ENCODE peak calls at places on chromosomes 3 and 15, in five cellular contexts. Q is HEK293T, C is T47D, W is islet precursor cell, V is GM10248. T is an unnamed sample.

GRCh38 chr15:49985463-49985862 is 133.6 kb downstream of the ATP8B4 start:
- DNase-seq in Q (no peak), C (no peak), W (no peak), V (no peak), T (no peak)

GRCh38 chr3:56725175-56725574 is 42.1 kb upstream of the TASOR start:
- DNase-seq in Q (no peak), C (no peak), W (no peak), V (peak), T (no peak)

GRCh38 chr15:60798821-60799220 is 319.9 kb upstream of the ICE2 start:
- DNase-seq in Q (no peak), C (no peak), W (no peak), V (peak), T (no peak)

GRCh38 chr3:17967111-17967510 is 224.7 kb upstream of the TBC1D5 start:
- DNase-seq in Q (no peak), C (no peak), W (no peak), V (no peak), T (no peak)

GRCh38 chr3:193040836-193041672 is 123.4 kb upstream of the MB21D2 start:
- DNase-seq in Q (no peak), C (peak), W (no peak), V (peak), T (no peak)

GRCh38 chr15:89130194-89130593 is 41.9 kb downstream of the ABHD2 start:
- DNase-seq in Q (no peak), C (no peak), W (no peak), V (peak), T (no peak)

GRCh38 chr3:196629234-196629633 is 10.3 kb upstream of the NRROS start:
- DNase-seq in Q (no peak), C (no peak), W (no peak), V (no peak), T (no peak)

GRCh38 chr15:98003976-98004375 is 43.5 kb downstream of the ARRDC4 start:
- DNase-seq in Q (no peak), C (no peak), W (peak), V (no peak), T (no peak)

GRCh38 chr3:25493786-25494185 is 65.7 kb downstream of the RARB start:
- DNase-seq in Q (no peak), C (no peak), W (no peak), V (no peak), T (peak)

GRCh38 chr3:176994876-176995781 is 202.2 kb downstream of the TBL1XR1 start:
- DNase-seq in Q (no peak), C (no peak), W (no peak), V (no peak), T (no peak)

GRCh38 chr3:194285024-194285858 is 65.9 kb downstream of the CPN2 start:
- DNase-seq in Q (no peak), C (no peak), W (no peak), V (no peak), T (no peak)

GRCh38 chr3:128859573-128860154 is 19.8 kb upstream of the ACAD9 start:
- DNase-seq in Q (no peak), C (no peak), W (no peak), V (no peak), T (no peak)